ENCODE peak calls at places on chromosomes 16 and 17, in five cellular contexts. F is GM12878, D is K562, Y is H1, H is HepG2. P is an unnamed sample. For H3K9me3, the result is how much of the 10 kb centered on the place peaks cover.

GRCh38 chr16:24309222-24309905 is 53.2 kb downstream of the CACNG3 start:
- DNase-seq in F (no peak), D (no peak), Y (no peak), H (peak), P (peak)

GRCh38 chr16:49708491-49708890 is 147.4 kb downstream of the ZNF423 start:
- DNase-seq in F (no peak), D (no peak), Y (no peak), H (no peak), P (no peak)

GRCh38 chr17:13114601-13115024 is 96.8 kb upstream of the ELAC2 start:
- DNase-seq in F (no peak), D (peak), Y (peak), H (peak), P (peak)

GRCh38 chr17:3004925-3005324 is 58.5 kb downstream of the OR1D5 start:
- DNase-seq in F (no peak), D (no peak), Y (no peak), H (no peak), P (no peak)

GRCh38 chr16:83453977-83454376 is 353.8 kb upstream of the HSBP1 start:
- DNase-seq in F (no peak), D (no peak), Y (no peak), H (no peak), P (no peak)

GRCh38 chr17:10192963-10193362 is 5.4 kb downstream of the GAS7 start:
- DNase-seq in F (no peak), D (no peak), Y (no peak), H (no peak), P (no peak)

GRCh38 chr16:50193594-50193993 is 40.5 kb downstream of the TENT4B start:
- DNase-seq in F (no peak), D (no peak), Y (no peak), H (no peak), P (no peak)

GRCh38 chr17:64253470-64253869 is 9.6 kb downstream of the TEX2 start:
- DNase-seq in F (no peak), D (no peak), Y (no peak), H (no peak), P (no peak)

GRCh38 chr17:39101139-39101538 is 50.3 kb downstream of the PLXDC1 start:
- DNase-seq in F (no peak), D (no peak), Y (no peak), H (peak), P (no peak)

GRCh38 chr17:77416096-77416713 is 275.4 kb downstream of the SEC14L1 start:
- DNase-seq in F (no peak), D (no peak), Y (no peak), H (no peak), P (no peak)

GRCh38 chr17:6755731-6756184 is at the start of gene XAF1:
- DNase-seq in F (peak), D (no peak), Y (no peak), H (no peak), P (no peak)

GRCh38 chr17:63349478-63350000 is 96.6 kb downstream of the CYB561 start:
- DNase-seq in F (no peak), D (no peak), Y (no peak), H (no peak), P (no peak)

GRCh38 chr16:53695070-53695469 is 8.6 kb downstream of the RPGRIP1L start:
- DNase-seq in F (no peak), D (no peak), Y (no peak), H (no peak), P (no peak)

GRCh38 chr17:68155692-68156091 is 92.2 kb upstream of the AMZ2 start:
- DNase-seq in F (no peak), D (no peak), Y (no peak), H (no peak), P (no peak)

GRCh38 chr16:72228014-72228413 is 56.1 kb upstream of the PMFBP1 start:
- DNase-seq in F (no peak), D (no peak), Y (no peak), H (no peak), P (no peak)

DNA sequence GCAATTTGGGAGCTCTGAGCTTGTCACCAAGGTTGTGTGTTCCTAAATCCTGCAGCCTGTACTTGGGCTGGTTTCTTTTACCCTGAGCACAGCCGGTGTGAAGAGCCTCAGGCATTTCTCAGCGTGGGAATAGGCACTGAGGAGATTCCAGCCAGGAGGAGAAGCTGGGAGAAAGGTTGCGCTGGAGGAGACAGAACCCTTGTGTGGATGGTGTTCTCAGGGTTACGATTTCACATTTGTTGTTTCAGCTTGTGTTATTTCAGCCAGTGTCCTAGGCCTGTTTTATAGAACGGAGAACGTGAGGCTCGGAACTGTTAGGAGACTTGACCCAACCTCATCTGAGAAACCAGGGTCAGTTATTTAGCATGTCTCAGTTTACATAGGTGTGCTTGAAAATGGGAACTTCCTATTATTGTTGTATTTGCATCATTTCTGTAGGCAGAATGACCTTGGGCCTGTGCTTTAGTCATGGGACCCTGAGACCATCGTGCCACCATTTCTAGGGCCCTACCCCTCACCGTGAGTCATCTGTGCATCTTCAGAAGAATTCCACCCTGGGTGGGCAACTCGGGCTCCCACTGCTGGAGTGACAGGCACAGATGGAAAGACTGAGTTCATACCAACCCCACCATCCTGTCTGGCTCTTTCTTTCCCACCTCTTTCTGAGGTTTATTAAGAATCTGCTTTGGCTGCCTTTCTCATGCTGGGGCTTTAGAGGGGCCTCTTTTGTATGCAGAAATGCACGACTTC is 134.9 kb downstream of the MSI2 start:
- DNase-seq in F (no peak), D (no peak), Y (no peak), H (no peak), P (no peak)
- H3K9me3 ChIP-seq in F (under half), D (under half), Y (under half), H (under half), P (under half)

GRCh38 chr17:43118679-43119615 is 6.2 kb downstream of the BRCA1 start:
- DNase-seq in F (no peak), D (no peak), Y (no peak), H (peak), P (no peak)

GRCh38 chr17:43114101-43114691 is 11.0 kb downstream of the BRCA1 start:
- DNase-seq in F (no peak), D (no peak), Y (no peak), H (peak), P (no peak)
- TF ChIP-seq SP1 in F (no peak), D (no peak), Y (no peak), H (no peak), P (no peak)

GRCh38 chr16:3377917-3378316 is 22.2 kb downstream of the OR2C1 start:
- DNase-seq in F (no peak), D (no peak), Y (no peak), H (peak), P (no peak)
- H3K9me3 ChIP-seq in F (under half), D (under half), Y (half or more), H (under half), P (under half)

DNA sequence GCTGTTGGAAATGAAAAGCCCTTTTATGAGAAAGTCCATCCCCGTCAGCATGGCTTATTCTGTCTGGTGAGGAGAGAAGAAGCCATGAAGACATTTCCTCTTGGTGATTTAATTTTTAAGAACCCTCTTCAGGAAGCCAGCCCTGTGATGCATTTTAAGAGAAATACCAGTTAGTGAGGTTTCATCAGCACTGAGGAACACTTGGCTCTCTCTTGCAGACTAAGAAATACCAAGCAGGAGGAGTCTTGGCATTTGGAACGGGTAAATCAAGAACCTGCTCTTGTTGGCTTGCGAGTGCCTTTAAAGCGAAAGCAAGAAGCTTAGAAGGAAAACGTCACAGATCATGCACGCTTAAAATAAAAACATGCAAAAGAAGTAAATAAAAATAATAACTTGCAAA is 17.5 kb downstream of the RAB11FIP3 start:
- DNase-seq in F (no peak), D (no peak), Y (no peak), H (no peak), P (no peak)
- TF ChIP-seq SP1 in F (no peak), D (no peak), Y (no peak), H (no peak), P (no peak)

DNA sequence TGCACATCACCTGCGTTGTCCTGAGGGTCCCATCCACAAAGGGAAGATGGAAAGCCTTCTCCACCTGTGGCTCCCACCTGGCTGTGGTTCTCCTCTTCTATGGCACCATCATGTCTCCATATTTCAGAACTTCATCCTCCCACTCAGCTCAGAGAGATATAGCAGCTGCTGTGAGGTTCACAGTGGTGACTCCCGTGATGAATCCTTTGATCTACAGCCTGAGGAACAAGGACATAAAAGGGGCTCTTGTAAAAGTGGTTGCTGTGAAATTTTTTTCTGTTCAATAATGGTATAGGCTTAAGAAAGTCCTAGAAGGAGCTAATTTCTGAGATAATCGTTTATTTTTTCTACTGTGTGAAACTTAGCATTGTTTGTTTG is 18.7 kb downstream of the ZNF200 start:
- DNase-seq in F (no peak), D (no peak), Y (no peak), H (no peak), P (no peak)
- H3K9me3 ChIP-seq in F (under half), D (under half), Y (half or more), H (under half), P (under half)